ENCODE peak calls at places on chromosomes 1 and 21, in eight cellular contexts. Z is transverse colon, L is A549, D is psoas muscle, T is colonic mucosa, H is heart left ventricle, M is WERI-Rb-1, W is IMR-90. R is an unnamed sample.

GRCh38 chr1:159921700-159922498 is 3.4 kb downstream of the TAGLN2 start:
- DNase-seq in T (no peak), L (no peak), M (no peak), W (peak; percentile 34), Z (peak; percentile 41), H (no peak), D (no peak), R (no peak)

GRCh38 chr1:82597620-82598019 is 796.9 kb downstream of the ADGRL2 start:
- DNase-seq in D (no peak), M (no peak), T (no peak), L (no peak), W (no peak), Z (no peak), H (no peak), R (no peak)

GRCh38 chr1:151514366-151514765 is 3.2 kb downstream of the CGN start:
- DNase-seq in D (no peak), H (no peak), Z (no peak), M (no peak), L (no peak), T (no peak), W (no peak), R (no peak)

GRCh38 chr1:62875676-62876075 is 91.7 kb downstream of the ATG4C start:
- DNase-seq in H (no peak), D (no peak), Z (no peak), T (no peak), W (no peak), M (no peak), L (no peak), R (no peak)

GRCh38 chr1:201758508-201759050 is 70.4 kb upstream of the IPO9 start:
- DNase-seq in H (no peak), L (no peak), M (no peak), T (no peak), W (no peak), D (no peak), Z (no peak), R (no peak)

GRCh38 chr21:16455978-16456377 is 726.2 kb downstream of the USP25 start:
- DNase-seq in L (no peak), W (no peak), M (no peak), Z (no peak), T (no peak), H (no peak), D (no peak), R (no peak)

GRCh38 chr1:239354211-239354610 is 32.2 kb upstream of the CHRM3 start:
- DNase-seq in W (no peak), Z (no peak), H (no peak), M (no peak), L (no peak), T (no peak), D (no peak), R (no peak)

GRCh38 chr1:10251325-10252103 is 41.1 kb downstream of the KIF1B start:
- DNase-seq in M (peak; percentile 80), D (no peak), W (peak; percentile 65), L (no peak), H (no peak), T (no peak), Z (no peak), R (no peak)

GRCh38 chr1:184025242-184025675 is 12.3 kb downstream of the COLGALT2 start:
- DNase-seq in T (no peak), W (peak; percentile 95), D (peak; percentile 54), H (no peak), Z (no peak), M (peak; percentile 12), L (no peak), R (no peak)

GRCh38 chr1:240998024-240998423 is 359.0 kb downstream of the RGS7 start:
- DNase-seq in Z (no peak), D (no peak), L (no peak), T (no peak), M (no peak), H (no peak), W (no peak), R (no peak)

GRCh38 chr1:108691128-108691885 is 803 bp upstream of the PRPF38B start:
- DNase-seq in W (peak; percentile 5), M (no peak), T (peak; percentile 21), Z (no peak), H (no peak), L (no peak), D (no peak), R (no peak)

GRCh38 chr1:157653494-157653873 is 47.1 kb downstream of the FCRL3 start:
- DNase-seq in H (no peak), M (no peak), Z (no peak), W (no peak), D (no peak), T (no peak), L (no peak), R (no peak)

GRCh38 chr1:91617242-91617837 is 116.7 kb downstream of the CDC7 start:
- DNase-seq in L (no peak), Z (peak; percentile 44), M (peak; percentile 67), T (no peak), W (no peak), D (peak; percentile 82), H (no peak), R (no peak)

GRCh38 chr21:26093094-26093493 is 77.5 kb downstream of the APP start:
- DNase-seq in W (peak; percentile 65), H (no peak), D (no peak), Z (no peak), M (no peak), L (no peak), T (no peak), R (no peak)

GRCh38 chr1:240522122-240522822 is 89.7 kb downstream of the GREM2 start:
- DNase-seq in M (no peak), D (no peak), H (no peak), W (no peak), L (no peak), T (peak; percentile 24), Z (no peak), R (no peak)

GRCh38 chr1:150995896-150996295 is 10.8 kb downstream of the MINDY1 start:
- DNase-seq in T (no peak), D (peak; percentile 78), H (no peak), M (peak; percentile 71), L (no peak), W (no peak), Z (no peak), R (no peak)

GRCh38 chr1:150567341-150567716 is 12.1 kb downstream of the MCL1 start:
- DNase-seq in W (peak; percentile 40), M (no peak), D (peak; percentile 58), H (no peak), T (no peak), Z (peak; percentile 40), L (no peak), R (no peak)

GRCh38 chr1:218994615-218995014 is 179.1 kb upstream of the LYPLAL1 start:
- DNase-seq in Z (no peak), L (no peak), D (no peak), H (no peak), M (no peak), W (no peak), T (no peak), R (no peak)

GRCh38 chr21:29359718-29360117 is 61.0 kb downstream of the BACH1 start:
- DNase-seq in D (no peak), T (no peak), L (no peak), Z (no peak), M (no peak), W (peak; percentile 48), H (no peak), R (no peak)

GRCh38 chr21:45408271-45408791 is 3.4 kb downstream of the COL18A1 start:
- DNase-seq in T (no peak), W (no peak), D (peak; percentile 38), H (peak; percentile 33), Z (no peak), L (no peak), M (no peak), R (no peak)

GRCh38 chr1:10835423-10836421 is 39.3 kb upstream of the CASZ1 start:
- DNase-seq in T (peak; percentile 32), M (peak; percentile 93), W (peak; percentile 36), H (no peak), L (no peak), D (peak; percentile 82), Z (peak; percentile 40), R (no peak)

GRCh38 chr1:36874271-36875017 is 159.9 kb downstream of the GRIK3 start:
- DNase-seq in W (no peak), L (no peak), M (no peak), T (no peak), D (no peak), Z (no peak), H (no peak), R (no peak)

GRCh38 chr1:15786581-15786980 is 20.9 kb downstream of the UQCRHL start:
- DNase-seq in L (no peak), D (peak; percentile 67), M (no peak), W (peak; percentile 18), Z (no peak), H (no peak), T (no peak), R (peak; percentile 73)
- H3K27ac ChIP-seq in L (peak overlapping the region; percentile 90), D (no peak overlapping the region), M (no peak overlapping the region), W (no peak overlapping the region), Z (no peak overlapping the region), H (no peak overlapping the region), T (no peak overlapping the region), R (peak overlapping the region; percentile 78)

DNA sequence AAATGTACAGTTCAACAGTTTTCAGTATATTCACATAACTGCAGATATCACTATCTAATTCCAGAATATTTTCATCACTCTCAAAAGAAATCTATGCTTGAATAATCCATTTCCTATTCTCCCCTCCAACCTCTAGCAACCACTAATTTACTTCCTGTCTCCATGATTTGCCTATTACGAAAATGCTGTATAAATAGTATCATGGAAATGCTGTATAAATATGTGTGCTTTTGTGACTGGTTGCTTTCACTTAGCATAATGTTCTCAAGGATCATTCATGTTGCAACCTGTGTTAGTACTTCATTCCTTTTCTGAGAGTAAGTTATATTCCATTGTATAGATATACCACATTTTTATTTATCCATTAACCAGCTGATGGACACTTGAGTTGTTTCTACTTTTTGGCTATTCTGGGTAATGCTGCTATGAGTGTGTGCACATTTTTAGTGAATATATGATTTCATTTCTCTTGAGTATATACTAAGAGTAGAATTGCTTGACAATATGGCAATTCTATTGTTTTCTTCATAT is 115.6 kb downstream of the TNFSF18 start:
- DNase-seq in H (no peak), D (no peak), Z (no peak), L (no peak), T (no peak), M (no peak), W (peak; percentile 56), R (no peak)
- H3K4me3 ChIP-seq in H (no peak overlapping the region), D (no peak overlapping the region), Z (no peak overlapping the region), L (no peak overlapping the region), T (no peak overlapping the region), M (no peak overlapping the region), W (no peak overlapping the region), R (no peak overlapping the region)

GRCh38 chr21:40356644-40357043 is 489.4 kb downstream of the PCP4 start:
- DNase-seq in Z (no peak), M (no peak), T (no peak), L (no peak), D (no peak), H (no peak), W (no peak), R (no peak)
- TF ChIP-seq CTCF in Z (no peak), M (no peak), T (no peak), L (no peak), D (no peak), H (no peak), W (no peak), R (no peak)

DNA sequence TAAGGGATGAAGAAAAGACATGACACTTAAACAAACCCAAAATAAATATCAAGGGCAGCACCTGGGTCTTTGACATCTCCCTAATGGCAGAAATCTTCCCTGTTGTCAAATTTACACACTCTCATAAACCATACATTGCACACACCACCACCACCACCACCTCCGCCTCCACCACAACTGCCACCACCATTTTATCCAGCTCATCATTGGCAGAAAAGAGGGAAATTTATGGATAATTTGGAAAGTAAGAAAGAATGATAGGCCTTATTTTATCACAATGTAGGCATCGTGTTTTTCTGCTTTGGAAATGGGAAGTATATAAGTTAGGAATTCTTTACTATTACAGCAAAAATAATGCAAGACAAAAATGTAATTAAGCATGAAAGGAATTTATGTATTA is 27.3 kb upstream of the RGS13 start:
- DNase-seq in D (no peak), M (no peak), T (no peak), L (no peak), W (no peak), Z (no peak), H (no peak), R (no peak)
- H3K27ac ChIP-seq in D (no peak overlapping the region), M (no peak overlapping the region), T (no peak overlapping the region), L (no peak overlapping the region), W (no peak overlapping the region), Z (no peak overlapping the region), H (no peak overlapping the region), R (no peak overlapping the region)

R was measured in thoracic aorta.